ENCODE peak calls at places on chromosomes 3 and 15, in nine cellular contexts. H is endothelial cell, U is left ventricle myocardium inferior, K is NCI-H526 treated with DMSO at 0.1 percent for 48 hours, X is mucosa of gallbladder, A is skeletal muscle cell, R is lung microvascular endothelial cell, O is H7, T is BJ. V is an unnamed sample.

GRCh38 chr15:86892774-86893449 is 813.2 kb downstream of the AGBL1 start:
- DNase-seq in H (no peak), X (no peak), T (no peak), O (no peak), R (no peak), U (no peak), K (no peak), A (no peak), V (no peak)

GRCh38 chr3:45480218-45480617 is 91.8 kb downstream of the LARS2 start:
- DNase-seq in H (no peak), U (no peak), A (no peak), O (no peak), T (no peak), X (no peak), K (no peak), R (no peak), V (no peak)

GRCh38 chr3:33278106-33278672 is 947 bp downstream of the FBXL2 start:
- DNase-seq in K (peak), A (no peak), R (peak), U (no peak), X (no peak), T (no peak), H (no peak), O (peak), V (no peak)

GRCh38 chr3:71859128-71859519 is 74.2 kb upstream of the PROK2 start:
- DNase-seq in R (peak), T (no peak), U (no peak), X (peak), A (no peak), K (peak), O (no peak), H (no peak), V (peak)

GRCh38 chr15:67850995-67851535 is 11.2 kb upstream of the RNU6-1 start:
- DNase-seq in T (no peak), H (no peak), U (no peak), A (no peak), O (no peak), R (no peak), X (no peak), K (no peak), V (no peak)

GRCh38 chr3:152263711-152264110 is 5.0 kb upstream of the MBNL1 start:
- DNase-seq in U (no peak), T (no peak), A (no peak), O (no peak), H (no peak), X (no peak), R (no peak), K (no peak), V (no peak)

GRCh38 chr15:47718474-47719440 is 1.5 kb downstream of the SEMA6D start:
- DNase-seq in R (peak), K (no peak), X (no peak), H (peak), A (peak), U (no peak), O (peak), T (no peak), V (no peak)

GRCh38 chr3:143763568-143764162 is 84.6 kb downstream of the SLC9A9 start:
- DNase-seq in T (no peak), K (no peak), O (no peak), A (no peak), H (no peak), R (peak), U (no peak), X (no peak), V (peak)

GRCh38 chr3:15512173-15512572 is 9.3 kb downstream of the COLQ start:
- DNase-seq in K (no peak), T (no peak), H (no peak), R (no peak), X (peak), U (peak), A (no peak), O (no peak), V (peak)

GRCh38 chr3:157056035-157056434 is 103.9 kb downstream of the CCNL1 start:
- DNase-seq in R (no peak), U (no peak), H (no peak), T (no peak), K (no peak), X (no peak), O (no peak), A (no peak), V (no peak)

GRCh38 chr15:93029613-93030429 is 59.2 kb downstream of the RGMA start:
- DNase-seq in U (no peak), H (no peak), O (peak), K (no peak), X (no peak), T (no peak), A (no peak), R (peak), V (no peak)

GRCh38 chr3:135449046-135449445 is 516.5 kb upstream of the PPP2R3A start:
- DNase-seq in T (no peak), H (no peak), U (no peak), O (no peak), X (no peak), K (no peak), R (no peak), A (no peak), V (no peak)

GRCh38 chr15:22259881-22260421 is 179.6 kb downstream of the OR4M2 start:
- DNase-seq in A (no peak), X (no peak), R (no peak), U (no peak), T (no peak), O (no peak), K (no peak), H (no peak), V (no peak)

GRCh38 chr3:124609402-124609801 is 120.8 kb upstream of the UMPS start:
- DNase-seq in U (no peak), H (no peak), R (peak), O (no peak), X (no peak), T (no peak), A (no peak), K (no peak), V (no peak)

GRCh38 chr3:59563072-59563605 is 513.3 kb upstream of the CFAP20DC start:
- DNase-seq in A (no peak), U (no peak), O (no peak), H (no peak), R (no peak), X (no peak), T (no peak), K (no peak), V (no peak)

GRCh38 chr3:38039899-38040261 is 872 bp downstream of the DLEC1 start:
- DNase-seq in X (peak), O (peak), H (no peak), A (no peak), R (no peak), U (peak), K (no peak), T (no peak), V (no peak)

GRCh38 chr3:71401695-71402231 is 181.8 kb downstream of the FOXP1 start:
- DNase-seq in U (no peak), H (no peak), R (no peak), O (no peak), A (no peak), K (no peak), T (no peak), X (no peak), V (no peak)